ENCODE peak calls at places on chromosome 4, in four cellular contexts. F is K562, O is H1, J is HCT116. N is an unnamed sample.

GRCh38 chr4:76930721-76931481 is 18.7 kb upstream of the SEPTIN11 start:
- DNase-seq in F (no peak), O (no peak), J (no peak), N (no peak)

GRCh38 chr4:15649914-15650545 is 5.1 kb downstream of the FBXL5 start:
- DNase-seq in F (peak), O (no peak), J (peak), N (peak)

GRCh38 chr4:38691251-38692008 is 27.4 kb downstream of the KLF3 start:
- DNase-seq in F (no peak), O (no peak), J (no peak), N (no peak)

GRCh38 chr4:79210636-79211049 is 115.2 kb downstream of the NAA11 start:
- DNase-seq in F (no peak), O (no peak), J (no peak), N (no peak)

GRCh38 chr4:71827811-71828210 is 43.9 kb upstream of the GC start:
- DNase-seq in F (no peak), O (no peak), J (no peak), N (no peak)

GRCh38 chr4:102640669-102641068 is 120.1 kb downstream of the MANBA start:
- DNase-seq in F (no peak), O (no peak), J (no peak), N (no peak)

GRCh38 chr4:30434656-30435055 is 285.5 kb upstream of the PCDH7 start:
- DNase-seq in F (no peak), O (no peak), J (no peak), N (no peak)

GRCh38 chr4:15470149-15470520 is 453 bp downstream of the CC2D2A start:
- DNase-seq in F (no peak), O (no peak), J (no peak), N (no peak)

GRCh38 chr4:140149851-140150635 is 3.9 kb downstream of the MAML3 start:
- DNase-seq in F (peak), O (no peak), J (peak), N (no peak)

GRCh38 chr4:162838671-162839070 is 328.0 kb downstream of the NAF1 start:
- DNase-seq in F (no peak), O (no peak), J (no peak), N (no peak)

GRCh38 chr4:186297013-186297645 is 31.1 kb downstream of the F11 start:
- DNase-seq in F (peak), O (no peak), J (peak), N (no peak)

GRCh38 chr4:94571301-94571700 is 119.6 kb downstream of the PDLIM5 start:
- DNase-seq in F (no peak), O (no peak), J (no peak), N (no peak)

GRCh38 chr4:47154816-47155370 is 123.5 kb downstream of the GABRB1 start:
- DNase-seq in F (no peak), O (no peak), J (no peak), N (no peak)

DNA sequence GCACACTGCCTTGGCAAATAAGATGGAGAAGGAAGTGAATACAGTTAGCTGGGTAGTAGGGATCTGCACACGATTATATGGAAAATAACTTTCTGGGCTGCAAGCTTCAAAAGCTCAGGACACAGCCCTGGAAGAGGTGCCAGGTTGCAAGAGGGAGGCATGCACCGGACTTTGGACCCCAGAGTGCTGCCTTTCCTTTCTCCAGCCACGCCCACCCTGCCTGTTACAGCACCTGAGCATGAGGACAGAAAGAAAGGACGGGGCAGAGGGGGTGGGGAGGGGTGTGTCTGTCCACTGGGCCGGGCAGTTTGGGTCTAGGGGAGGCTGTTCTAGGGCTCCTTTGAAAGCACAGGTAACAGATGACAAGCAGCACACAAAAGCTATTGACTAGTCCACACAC is 152.8 kb downstream of the ENPP6 start:
- DNase-seq in F (no peak), O (no peak), J (no peak), N (no peak)
- TF ChIP-seq SIN3A in F (no peak), O (no peak), J (no peak), N (no peak)

GRCh38 chr4:170420255-170420693 is 330.5 kb upstream of the AADAT start:
- DNase-seq in F (no peak), O (no peak), J (no peak), N (peak)
- TF ChIP-seq YY1 in F (no peak), O (no peak), J (no peak), N (no peak)

DNA sequence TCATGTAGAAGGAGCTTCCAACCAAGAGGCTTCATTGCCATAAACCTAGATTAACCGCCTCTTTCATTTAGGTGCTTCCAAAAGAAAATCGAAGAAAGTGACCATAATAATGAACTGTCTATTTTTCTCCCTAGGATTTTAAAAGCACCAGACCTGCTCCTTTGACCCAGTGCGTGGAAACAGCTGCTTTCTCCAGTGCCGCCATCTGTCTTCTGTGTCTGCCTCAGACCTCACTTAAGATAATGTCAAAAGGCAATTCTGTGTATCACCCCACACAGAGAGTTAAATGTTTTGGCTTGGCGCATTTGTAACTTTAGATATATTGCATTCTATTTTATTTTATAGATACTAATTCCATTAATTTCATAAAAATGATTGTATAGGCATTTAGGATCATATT is 43.6 kb downstream of the SPATA18 start:
- DNase-seq in F (no peak), O (no peak), J (no peak), N (no peak)
- TF ChIP-seq SIN3A in F (no peak), O (no peak), J (no peak), N (no peak)

DNA sequence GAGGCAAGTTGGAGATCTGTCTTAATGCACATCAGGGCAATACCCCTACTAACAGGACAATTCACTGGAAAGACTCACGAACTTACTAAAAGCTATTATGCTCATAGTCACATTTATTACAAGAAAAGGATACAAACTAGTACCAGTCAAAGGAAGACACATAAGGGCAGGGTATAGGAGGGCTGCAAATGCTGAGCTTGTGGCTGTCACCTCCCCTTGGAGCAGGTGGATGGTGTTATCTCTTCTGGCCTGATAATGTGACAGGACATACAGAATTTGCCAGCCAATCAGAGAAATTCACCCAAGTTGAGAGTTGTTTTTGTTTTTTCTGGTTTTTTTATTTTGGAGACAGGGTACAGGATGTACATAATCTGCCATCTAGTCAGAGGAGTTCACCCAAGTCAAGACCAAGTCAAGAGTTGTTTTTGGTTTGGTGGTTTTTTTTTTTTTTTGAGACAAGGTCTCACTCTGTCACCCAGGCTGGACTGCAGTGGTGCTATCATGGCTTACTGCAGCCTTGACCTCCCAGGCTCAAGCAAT is 8.8 kb downstream of the HERC5 start:
- DNase-seq in F (no peak), O (no peak), J (no peak), N (no peak)
- TF ChIP-seq YY1 in F (no peak), O (no peak), J (no peak), N (no peak)

DNA sequence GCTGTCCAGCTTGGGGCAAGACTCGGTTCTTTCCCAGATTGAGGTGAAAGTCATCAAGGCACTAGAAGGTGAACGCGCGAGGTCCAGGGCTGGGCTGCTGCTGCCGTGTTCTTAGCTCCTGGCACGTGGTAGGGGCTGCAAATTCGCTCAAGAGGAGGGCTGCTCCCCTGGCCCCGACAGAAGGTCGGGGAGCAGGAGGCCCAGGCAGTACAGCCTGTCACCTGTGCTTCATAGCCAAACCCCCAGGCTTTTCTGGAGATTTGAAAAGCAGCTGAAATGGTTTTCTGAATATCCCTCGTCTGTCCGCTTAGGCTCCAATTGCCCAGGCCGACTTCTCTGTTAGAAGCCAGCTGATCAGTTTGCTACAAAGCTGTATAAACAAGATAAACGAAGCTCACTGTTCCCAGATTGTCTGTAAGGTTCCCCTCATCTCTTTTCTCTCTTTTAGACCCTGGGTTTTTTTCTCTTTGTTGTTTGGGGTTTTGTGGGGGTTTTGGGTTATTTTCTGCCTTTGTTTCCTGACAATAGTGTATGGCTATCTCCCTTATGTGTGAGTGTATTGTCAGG is 60.0 kb upstream of the STX18 start:
- DNase-seq in F (no peak), O (no peak), J (no peak), N (no peak)
- TF ChIP-seq SIN3A in F (no peak), O (no peak), J (no peak), N (no peak)

GRCh38 chr4:3252480-3252828 is 3.5 kb downstream of the MSANTD1 start:
- DNase-seq in F (no peak), O (no peak), J (no peak), N (no peak)

GRCh38 chr4:3251691-3252479 is 2.9 kb downstream of the MSANTD1 start:
- DNase-seq in F (no peak), O (no peak), J (no peak), N (no peak)

GRCh38 chr4:3249681-3250437 is 900 bp downstream of the MSANTD1 start:
- DNase-seq in F (no peak), O (no peak), J (no peak), N (no peak)

GRCh38 chr4:3250438-3250955 is 1.5 kb downstream of the MSANTD1 start:
- DNase-seq in F (no peak), O (peak), J (no peak), N (no peak)

DNA sequence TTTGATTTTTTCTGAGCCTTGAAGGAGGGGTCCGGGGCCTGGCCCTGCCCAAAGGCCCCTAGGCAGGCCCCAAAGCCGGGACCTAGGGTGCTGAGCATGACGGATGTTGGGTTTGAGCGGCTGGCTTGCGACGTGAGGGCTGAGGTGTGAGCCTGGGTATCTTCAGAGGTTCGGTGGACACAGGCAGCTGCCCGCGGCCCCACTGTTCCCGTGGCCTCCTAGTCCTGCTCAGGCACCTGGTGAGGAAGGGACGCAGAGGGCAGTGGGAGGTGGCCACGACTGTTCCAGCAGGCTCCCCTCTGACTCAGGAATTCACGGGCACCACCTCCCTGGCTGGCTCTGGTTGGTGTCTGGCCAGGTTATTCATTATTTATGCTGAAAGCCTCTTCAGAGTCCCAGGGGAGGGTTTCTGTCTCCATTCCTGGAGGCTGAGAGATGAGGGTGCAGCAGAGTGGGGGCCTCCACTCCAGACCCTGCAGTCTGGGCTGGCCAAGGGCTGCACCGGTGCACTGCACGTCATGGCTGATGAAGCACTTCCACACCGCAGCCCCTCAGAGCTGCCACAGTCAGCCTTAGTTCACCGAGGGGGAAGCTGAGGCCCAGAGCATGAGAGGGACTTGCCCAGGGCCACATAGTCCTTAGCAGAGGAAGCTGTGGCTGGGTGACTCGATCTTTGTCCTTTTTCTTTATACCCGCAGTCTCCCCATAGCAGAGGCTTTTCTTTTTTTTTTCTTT is 2.2 kb downstream of the MSANTD1 start:
- DNase-seq in F (no peak), O (no peak), J (no peak), N (no peak)
- TF ChIP-seq YY1 in F (no peak), O (no peak), J (no peak), N (no peak)

DNA sequence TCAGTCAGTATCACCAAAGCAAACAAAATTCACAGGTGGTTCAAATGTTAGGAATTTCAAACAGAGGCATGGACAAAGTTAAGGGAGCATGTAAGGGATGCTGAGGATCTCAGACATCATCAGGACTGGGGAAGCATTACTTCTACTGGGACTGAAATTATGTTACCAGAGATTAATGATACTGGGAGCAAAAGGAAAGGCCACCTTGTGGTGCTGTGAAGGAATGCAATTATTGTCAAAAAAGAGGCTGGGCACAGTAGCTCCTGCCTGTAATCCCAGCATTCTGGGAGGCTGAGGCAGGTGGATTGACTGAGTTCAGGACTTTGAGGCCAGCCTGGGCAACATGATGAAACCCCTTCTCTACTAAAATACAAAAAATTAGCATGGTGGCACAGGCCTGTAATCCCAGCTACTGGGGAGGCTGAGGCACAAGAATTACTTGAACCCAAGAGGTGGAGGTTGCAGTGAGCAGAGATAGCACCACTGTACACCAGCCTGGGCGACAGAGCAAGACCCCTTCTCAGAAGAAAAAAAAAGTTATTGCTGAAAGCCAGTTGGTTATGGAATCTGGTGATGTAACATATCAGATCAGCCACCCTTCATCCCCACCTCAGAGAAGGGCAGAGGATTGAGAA is 954.3 kb downstream of the PCDH7 start:
- DNase-seq in F (no peak), O (no peak), J (peak), N (no peak)
- TF ChIP-seq SIN3A in F (no peak), O (no peak), J (no peak), N (no peak)

N was measured in GM12878.